ENCODE peak calls at places on chromosomes 2 and 18, in five cellular contexts. One of them, this sample, is unnamed.

GRCh38 chr2:1791670-1792069 is 47.4 kb upstream of the PXDN start:
- DNase-seq in nephron progenitor cell: no peak
- DNase-seq in uterus: no peak
- DNase-seq in bronchial epithelial cell: no peak
- DNase-seq in astrocyte of the spinal cord: no peak
- DNase-seq in this sample: no peak

GRCh38 chr2:17879137-17879912 is 858 bp downstream of the KCNS3 start:
- DNase-seq in nephron progenitor cell: peak; percentile 74
- DNase-seq in astrocyte of the spinal cord: peak; percentile 66
- DNase-seq in bronchial epithelial cell: peak; percentile 70
- DNase-seq in uterus: peak; percentile 40
- DNase-seq in this sample: peak; percentile 55

GRCh38 chr2:159549234-159549633 is 67.1 kb downstream of the BAZ2B start:
- DNase-seq in uterus: no peak
- DNase-seq in astrocyte of the spinal cord: peak; percentile 30
- DNase-seq in bronchial epithelial cell: peak; percentile 66
- DNase-seq in nephron progenitor cell: no peak
- DNase-seq in this sample: no peak

GRCh38 chr2:240895656-240896388 is at the start of gene MAB21L4:
- DNase-seq in astrocyte of the spinal cord: no peak
- DNase-seq in nephron progenitor cell: no peak
- DNase-seq in bronchial epithelial cell: peak; percentile 48
- DNase-seq in uterus: no peak
- DNase-seq in this sample: no peak

GRCh38 chr2:47072018-47072691 is 83.0 kb downstream of the STPG4 start:
- DNase-seq in astrocyte of the spinal cord: peak; percentile 91
- DNase-seq in bronchial epithelial cell: no peak
- DNase-seq in nephron progenitor cell: peak; percentile 44
- DNase-seq in uterus: peak; percentile 97
- DNase-seq in this sample: no peak

GRCh38 chr2:238406998-238407285 is 19.8 kb upstream of the ASB1 start:
- DNase-seq in astrocyte of the spinal cord: no peak
- DNase-seq in bronchial epithelial cell: no peak
- DNase-seq in nephron progenitor cell: no peak
- DNase-seq in uterus: no peak
- DNase-seq in this sample: no peak

GRCh38 chr2:168514692-168515091 is 58.6 kb downstream of the CERS6 start:
- DNase-seq in uterus: no peak
- DNase-seq in astrocyte of the spinal cord: no peak
- DNase-seq in nephron progenitor cell: no peak
- DNase-seq in bronchial epithelial cell: no peak
- DNase-seq in this sample: no peak

GRCh38 chr2:73110622-73111299 is 2.0 kb downstream of the RAB11FIP5 start:
- DNase-seq in nephron progenitor cell: no peak
- DNase-seq in bronchial epithelial cell: no peak
- DNase-seq in uterus: no peak
- DNase-seq in astrocyte of the spinal cord: peak; percentile 33
- DNase-seq in this sample: no peak

GRCh38 chr2:197108758-197109157 is 182.3 kb upstream of the PGAP1 start:
- DNase-seq in nephron progenitor cell: peak; percentile 46
- DNase-seq in bronchial epithelial cell: no peak
- DNase-seq in astrocyte of the spinal cord: peak; percentile 90
- DNase-seq in uterus: peak; percentile 74
- DNase-seq in this sample: no peak

GRCh38 chr2:80112790-80113189 is 191.8 kb downstream of the LRRTM1 start:
- DNase-seq in astrocyte of the spinal cord: no peak
- DNase-seq in uterus: no peak
- DNase-seq in nephron progenitor cell: no peak
- DNase-seq in bronchial epithelial cell: no peak
- DNase-seq in this sample: no peak

GRCh38 chr18:30034818-30035217 is 1007.7 kb downstream of the DSC3 start:
- DNase-seq in nephron progenitor cell: no peak
- DNase-seq in astrocyte of the spinal cord: no peak
- DNase-seq in uterus: no peak
- DNase-seq in bronchial epithelial cell: no peak
- DNase-seq in this sample: no peak

GRCh38 chr2:220987839-220988238 is 584.3 kb downstream of the EPHA4 start:
- DNase-seq in astrocyte of the spinal cord: no peak
- DNase-seq in nephron progenitor cell: no peak
- DNase-seq in bronchial epithelial cell: no peak
- DNase-seq in uterus: no peak
- DNase-seq in this sample: no peak

GRCh38 chr2:62030902-62031301 is 125.4 kb downstream of the COMMD1 start:
- DNase-seq in astrocyte of the spinal cord: no peak
- DNase-seq in uterus: no peak
- DNase-seq in bronchial epithelial cell: no peak
- DNase-seq in nephron progenitor cell: no peak
- DNase-seq in this sample: no peak

GRCh38 chr2:13332060-13332459 is 615.3 kb downstream of the TRIB2 start:
- DNase-seq in uterus: no peak
- DNase-seq in astrocyte of the spinal cord: no peak
- DNase-seq in bronchial epithelial cell: no peak
- DNase-seq in nephron progenitor cell: no peak
- DNase-seq in this sample: no peak

GRCh38 chr2:120576509-120577474 is 158.9 kb upstream of the GLI2 start:
- DNase-seq in astrocyte of the spinal cord: no peak
- DNase-seq in nephron progenitor cell: no peak
- DNase-seq in bronchial epithelial cell: peak; percentile 20
- DNase-seq in uterus: no peak
- DNase-seq in this sample: no peak

GRCh38 chr2:16784652-16785051 is 119.0 kb upstream of the CYRIA start:
- DNase-seq in astrocyte of the spinal cord: no peak
- DNase-seq in uterus: no peak
- DNase-seq in nephron progenitor cell: no peak
- DNase-seq in bronchial epithelial cell: no peak
- DNase-seq in this sample: no peak

GRCh38 chr18:80251700-80252099 is 4.4 kb upstream of the PARD6G start:
- DNase-seq in astrocyte of the spinal cord: no peak
- DNase-seq in nephron progenitor cell: no peak
- DNase-seq in bronchial epithelial cell: no peak
- DNase-seq in uterus: no peak
- DNase-seq in this sample: no peak

GRCh38 chr2:37894601-37895000 is 30.5 kb upstream of the RMDN2 start:
- DNase-seq in uterus: no peak
- DNase-seq in nephron progenitor cell: no peak
- DNase-seq in bronchial epithelial cell: no peak
- DNase-seq in astrocyte of the spinal cord: peak; percentile 31
- DNase-seq in this sample: no peak

GRCh38 chr2:96526101-96526591 is 10.4 kb upstream of the ARID5A start:
- DNase-seq in astrocyte of the spinal cord: no peak
- DNase-seq in bronchial epithelial cell: no peak
- DNase-seq in nephron progenitor cell: no peak
- DNase-seq in uterus: no peak
- DNase-seq in this sample: no peak

GRCh38 chr18:55458456-55459238 is 129.3 kb downstream of the TCF4 start:
- DNase-seq in nephron progenitor cell: peak; percentile 6
- DNase-seq in astrocyte of the spinal cord: no peak
- DNase-seq in bronchial epithelial cell: no peak
- DNase-seq in uterus: no peak
- DNase-seq in this sample: peak; percentile 18

GRCh38 chr18:78629426-78629825 is 350.2 kb upstream of the SALL3 start:
- DNase-seq in astrocyte of the spinal cord: no peak
- DNase-seq in bronchial epithelial cell: no peak
- DNase-seq in nephron progenitor cell: no peak
- DNase-seq in uterus: no peak
- DNase-seq in this sample: no peak

GRCh38 chr2:135230150-135230549 is 178.1 kb downstream of the RAB3GAP1 start:
- DNase-seq in nephron progenitor cell: no peak
- DNase-seq in uterus: no peak
- DNase-seq in astrocyte of the spinal cord: no peak
- DNase-seq in bronchial epithelial cell: no peak
- DNase-seq in this sample: no peak

GRCh38 chr2:235639387-235639786 is 145.5 kb downstream of the AGAP1 start:
- DNase-seq in bronchial epithelial cell: peak; percentile 46
- DNase-seq in uterus: peak; percentile 83
- DNase-seq in nephron progenitor cell: no peak
- DNase-seq in astrocyte of the spinal cord: peak; percentile 81
- DNase-seq in this sample: no peak

GRCh38 chr2:215315301-215315700 is 3.4 kb downstream of the ATIC start:
- DNase-seq in uterus: no peak
- DNase-seq in nephron progenitor cell: no peak
- DNase-seq in bronchial epithelial cell: no peak
- DNase-seq in astrocyte of the spinal cord: no peak
- DNase-seq in this sample: no peak

GRCh38 chr18:8615397-8616025 is 6.3 kb downstream of the RAB12 start:
- DNase-seq in bronchial epithelial cell: peak; percentile 89
- DNase-seq in astrocyte of the spinal cord: peak; percentile 93
- DNase-seq in uterus: peak; percentile 35
- DNase-seq in nephron progenitor cell: no peak
- DNase-seq in this sample: no peak

GRCh38 chr2:43407826-43408783 is 181.7 kb upstream of the ZFP36L2 start:
- DNase-seq in astrocyte of the spinal cord: no peak
- DNase-seq in uterus: no peak
- DNase-seq in bronchial epithelial cell: no peak
- DNase-seq in nephron progenitor cell: no peak
- DNase-seq in this sample: no peak

GRCh38 chr18:49886891-49887764 is 73.8 kb upstream of the ACAA2 start:
- DNase-seq in nephron progenitor cell: no peak
- DNase-seq in uterus: no peak
- DNase-seq in bronchial epithelial cell: peak; percentile 80
- DNase-seq in astrocyte of the spinal cord: no peak
- DNase-seq in this sample: no peak

GRCh38 chr2:59888015-59888414 is 665.4 kb downstream of the BCL11A start:
- DNase-seq in astrocyte of the spinal cord: no peak
- DNase-seq in nephron progenitor cell: no peak
- DNase-seq in uterus: no peak
- DNase-seq in bronchial epithelial cell: no peak
- DNase-seq in this sample: no peak

GRCh38 chr18:10454800-10455550 is 540 bp downstream of the APCDD1 start:
- DNase-seq in bronchial epithelial cell: no peak
- DNase-seq in astrocyte of the spinal cord: no peak
- DNase-seq in uterus: peak; percentile 43
- DNase-seq in nephron progenitor cell: peak; percentile 58
- DNase-seq in this sample: peak; percentile 32

GRCh38 chr2:196607073-196607472 is 32.4 kb upstream of the CCDC150 start:
- DNase-seq in bronchial epithelial cell: no peak
- DNase-seq in uterus: no peak
- DNase-seq in nephron progenitor cell: no peak
- DNase-seq in astrocyte of the spinal cord: no peak
- DNase-seq in this sample: no peak

GRCh38 chr2:216139884-216140283 is 30.7 kb downstream of the XRCC5 start:
- DNase-seq in uterus: no peak
- DNase-seq in bronchial epithelial cell: peak; percentile 41
- DNase-seq in nephron progenitor cell: peak; percentile 5
- DNase-seq in astrocyte of the spinal cord: no peak
- DNase-seq in this sample: no peak

GRCh38 chr2:183291436-183291835 is 167.2 kb downstream of the NUP35 start:
- DNase-seq in astrocyte of the spinal cord: peak; percentile 11
- DNase-seq in uterus: no peak
- DNase-seq in bronchial epithelial cell: peak; percentile 67
- DNase-seq in nephron progenitor cell: no peak
- DNase-seq in this sample: no peak

GRCh38 chr18:56902653-56903052 is 244.2 kb upstream of the BOD1L2 start:
- DNase-seq in uterus: no peak
- DNase-seq in nephron progenitor cell: no peak
- DNase-seq in bronchial epithelial cell: peak; percentile 58
- DNase-seq in astrocyte of the spinal cord: no peak
- DNase-seq in this sample: no peak

GRCh38 chr2:8884812-8885211 is 47.4 kb upstream of the KIDINS220 start:
- DNase-seq in uterus: no peak
- DNase-seq in bronchial epithelial cell: no peak
- DNase-seq in astrocyte of the spinal cord: no peak
- DNase-seq in nephron progenitor cell: no peak
- DNase-seq in this sample: no peak

GRCh38 chr2:8877332-8877731 is 39.9 kb upstream of the KIDINS220 start:
- DNase-seq in bronchial epithelial cell: no peak
- DNase-seq in uterus: no peak
- DNase-seq in astrocyte of the spinal cord: no peak
- DNase-seq in nephron progenitor cell: no peak
- DNase-seq in this sample: no peak

GRCh38 chr2:8886197-8886508 is 48.7 kb upstream of the KIDINS220 start:
- DNase-seq in bronchial epithelial cell: no peak
- DNase-seq in uterus: no peak
- DNase-seq in nephron progenitor cell: no peak
- DNase-seq in astrocyte of the spinal cord: no peak
- DNase-seq in this sample: no peak

GRCh38 chr2:8885449-8886196 is 48.2 kb upstream of the KIDINS220 start:
- DNase-seq in uterus: no peak
- DNase-seq in astrocyte of the spinal cord: no peak
- DNase-seq in bronchial epithelial cell: peak; percentile 29
- DNase-seq in nephron progenitor cell: no peak
- DNase-seq in this sample: no peak

GRCh38 chr2:8882094-8882493 is 44.7 kb upstream of the KIDINS220 start:
- DNase-seq in nephron progenitor cell: peak; percentile 15
- DNase-seq in uterus: no peak
- DNase-seq in astrocyte of the spinal cord: peak; percentile 12
- DNase-seq in bronchial epithelial cell: peak; percentile 50
- DNase-seq in this sample: peak; percentile 22
- TF ChIP-seq CTCF in nephron progenitor cell: peak; percentile 24
- TF ChIP-seq CTCF in uterus: no peak
- TF ChIP-seq CTCF in astrocyte of the spinal cord: peak; percentile 37
- TF ChIP-seq CTCF in bronchial epithelial cell: peak; percentile 56
- TF ChIP-seq CTCF in this sample: peak; percentile 28

GRCh38 chr2:86021396-86022378 is 84.0 kb downstream of the POLR1A start:
- DNase-seq in bronchial epithelial cell: no peak
- DNase-seq in uterus: peak; percentile 17
- DNase-seq in nephron progenitor cell: no peak
- DNase-seq in astrocyte of the spinal cord: no peak
- DNase-seq in this sample: no peak
- TF ChIP-seq CTCF in bronchial epithelial cell: no peak
- TF ChIP-seq CTCF in uterus: no peak
- TF ChIP-seq CTCF in nephron progenitor cell: no peak
- TF ChIP-seq CTCF in astrocyte of the spinal cord: no peak
- TF ChIP-seq CTCF in this sample: no peak

GRCh38 chr2:164697688-164698290 is 76.5 kb upstream of the GRB14 start:
- DNase-seq in astrocyte of the spinal cord: peak; percentile 15
- DNase-seq in nephron progenitor cell: no peak
- DNase-seq in uterus: no peak
- DNase-seq in bronchial epithelial cell: peak; percentile 27
- DNase-seq in this sample: no peak
- TF ChIP-seq CTCF in astrocyte of the spinal cord: peak; percentile 54
- TF ChIP-seq CTCF in nephron progenitor cell: peak; percentile 60
- TF ChIP-seq CTCF in uterus: no peak
- TF ChIP-seq CTCF in bronchial epithelial cell: peak; percentile 32
- TF ChIP-seq CTCF in this sample: peak; percentile 72

GRCh38 chr2:105179469-105180372 is 61.8 kb upstream of the GPR45 start:
- DNase-seq in nephron progenitor cell: no peak
- DNase-seq in bronchial epithelial cell: peak; percentile 79
- DNase-seq in astrocyte of the spinal cord: peak; percentile 79
- DNase-seq in uterus: no peak
- DNase-seq in this sample: no peak
- TF ChIP-seq CTCF in nephron progenitor cell: peak; percentile 25
- TF ChIP-seq CTCF in bronchial epithelial cell: peak; percentile 69
- TF ChIP-seq CTCF in astrocyte of the spinal cord: peak; percentile 72
- TF ChIP-seq CTCF in uterus: no peak
- TF ChIP-seq CTCF in this sample: peak; percentile 30

This sample was measured in neural crest cell.